ENCODE peak calls at places on chromosomes 13 and 19, in four cellular contexts. E is H1, T is tibial nerve, F is A549. A is an unnamed sample.

GRCh38 chr13:73334459-73334858 is 275.7 kb downstream of the KLF5 start:
- DNase-seq in F (peak), E (no peak), T (no peak), A (no peak)

GRCh38 chr13:28574617-28575142 is 79.8 kb upstream of the FLT1 start:
- DNase-seq in F (peak), T (no peak), E (no peak), A (no peak)

GRCh38 chr13:31749929-31750328 is 10.6 kb downstream of the RXFP2 start:
- DNase-seq in E (no peak), T (no peak), F (no peak), A (no peak)

GRCh38 chr13:46577656-46578589 is 25.0 kb downstream of the LRCH1 start:
- DNase-seq in T (no peak), F (no peak), E (no peak), A (no peak)

GRCh38 chr19:39052846-39053245 is 20.5 kb upstream of the FBXO27 start:
- DNase-seq in E (no peak), T (no peak), F (no peak), A (no peak)

GRCh38 chr13:30963794-30964193 is 31.3 kb downstream of the TEX26 start:
- DNase-seq in E (no peak), T (no peak), F (no peak), A (no peak)

GRCh38 chr19:7742991-7743390 is 4.3 kb downstream of the CD209 start:
- DNase-seq in T (no peak), F (no peak), E (no peak), A (no peak)

GRCh38 chr19:35228177-35228930 is at the start of gene FAM187B:
- DNase-seq in T (no peak), E (no peak), F (no peak), A (no peak)

GRCh38 chr13:73138276-73138950 is 79.6 kb downstream of the KLF5 start:
- DNase-seq in F (peak), T (peak), E (no peak), A (no peak)

GRCh38 chr13:66981912-66982311 is 248.2 kb downstream of the PCDH9 start:
- DNase-seq in E (no peak), T (no peak), F (no peak), A (no peak)

GRCh38 chr19:45920458-45920857 is 5.9 kb upstream of the NANOS2 start:
- DNase-seq in T (no peak), E (no peak), F (no peak), A (no peak)

GRCh38 chr19:38143847-38144246 is 80.2 kb downstream of the DPF1 start:
- DNase-seq in E (no peak), T (no peak), F (peak), A (no peak)

GRCh38 chr13:27500806-27501534 is 50.6 kb upstream of the MTIF3 start:
- DNase-seq in T (no peak), F (no peak), E (no peak), A (no peak)

GRCh38 chr13:78599911-78600310 is 3.4 kb downstream of the POU4F1 start:
- DNase-seq in T (no peak), E (no peak), F (no peak), A (no peak)

GRCh38 chr19:54138777-54139256 is 1.3 kb downstream of the CNOT3 start:
- DNase-seq in E (no peak), T (no peak), F (no peak), A (no peak)

GRCh38 chr19:18000981-18001836 is 6.8 kb upstream of the ARRDC2 start:
- DNase-seq in F (peak), T (peak), E (peak), A (peak)

GRCh38 chr13:100203696-100204367 is 114.9 kb downstream of the PCCA start:
- DNase-seq in F (no peak), E (no peak), T (no peak), A (no peak)

GRCh38 chr19:52943884-52944643 is 18.6 kb downstream of the ZNF816 start:
- DNase-seq in T (no peak), F (no peak), E (no peak), A (no peak)

GRCh38 chr13:76471486-76471885 is 414.7 kb downstream of the KCTD12 start:
- DNase-seq in F (no peak), E (no peak), T (no peak), A (no peak)

GRCh38 chr13:59906413-59907027 is 257.2 kb downstream of the DIAPH3 start:
- DNase-seq in E (no peak), F (peak), T (no peak), A (no peak)

GRCh38 chr19:39130337-39131254 is 5.0 kb downstream of the PAK4 start:
- DNase-seq in F (no peak), E (no peak), T (no peak), A (no peak)

GRCh38 chr19:40601061-40601973 is at the start of gene LTBP4:
- DNase-seq in F (no peak), E (no peak), T (no peak), A (peak)

GRCh38 chr19:45142016-45142727 is 18.6 kb downstream of the NKPD1 start:
- DNase-seq in T (no peak), E (no peak), F (no peak), A (no peak)

GRCh38 chr13:51816604-51817254 is 12.8 kb upstream of the DHRS12 start:
- DNase-seq in E (no peak), T (no peak), F (peak), A (no peak)

GRCh38 chr13:31968473-31968872 is 63.1 kb upstream of the FRY start:
- DNase-seq in T (no peak), F (no peak), E (no peak), A (no peak)

GRCh38 chr19:45322311-45322710 is 364 bp downstream of the CKM start:
- DNase-seq in T (no peak), E (no peak), F (no peak), A (no peak)

GRCh38 chr13:99354371-99354951 is 47.3 kb upstream of the GPR183 start:
- DNase-seq in F (no peak), T (no peak), E (peak), A (no peak)

GRCh38 chr13:25847145-25847544 is 204.7 kb downstream of the SHISA2 start:
- DNase-seq in E (no peak), T (no peak), F (no peak), A (no peak)

GRCh38 chr13:63540042-63540441 is 2124.4 kb upstream of the PCDH20 start:
- DNase-seq in E (no peak), T (no peak), F (no peak), A (no peak)

GRCh38 chr19:38183227-38183914 is 40.7 kb downstream of the DPF1 start:
- DNase-seq in F (no peak), E (peak), T (no peak), A (peak)

GRCh38 chr13:79799049-79799448 is 318.1 kb downstream of the NDFIP2 start:
- DNase-seq in T (no peak), E (no peak), F (no peak), A (no peak)

GRCh38 chr13:79796116-79796515 is 315.2 kb downstream of the NDFIP2 start:
- DNase-seq in E (no peak), T (no peak), F (no peak), A (no peak)

GRCh38 chr13:79802389-79803140 is 321.6 kb downstream of the NDFIP2 start:
- DNase-seq in F (no peak), E (no peak), T (no peak), A (no peak)

GRCh38 chr13:79794936-79795335 is 314.0 kb downstream of the NDFIP2 start:
- DNase-seq in F (no peak), T (no peak), E (no peak), A (no peak)

GRCh38 chr13:79799466-79799865 is 318.5 kb downstream of the NDFIP2 start:
- DNase-seq in T (no peak), E (no peak), F (no peak), A (no peak)
- TF ChIP-seq EP300 in T (no peak), E (no peak), F (no peak), A (no peak)

GRCh38 chr13:44340508-44340907 is 33.1 kb upstream of the SERP2 start:
- DNase-seq in E (no peak), F (no peak), T (no peak), A (no peak)

GRCh38 chr13:44337581-44337980 is 36.0 kb upstream of the SERP2 start:
- DNase-seq in T (no peak), E (no peak), F (no peak), A (no peak)

GRCh38 chr13:44347301-44347700 is 26.3 kb upstream of the SERP2 start:
- DNase-seq in E (no peak), T (no peak), F (no peak), A (no peak)

GRCh38 chr13:44346534-44346933 is 27.1 kb upstream of the SERP2 start:
- DNase-seq in E (no peak), F (no peak), T (no peak), A (no peak)

DNA sequence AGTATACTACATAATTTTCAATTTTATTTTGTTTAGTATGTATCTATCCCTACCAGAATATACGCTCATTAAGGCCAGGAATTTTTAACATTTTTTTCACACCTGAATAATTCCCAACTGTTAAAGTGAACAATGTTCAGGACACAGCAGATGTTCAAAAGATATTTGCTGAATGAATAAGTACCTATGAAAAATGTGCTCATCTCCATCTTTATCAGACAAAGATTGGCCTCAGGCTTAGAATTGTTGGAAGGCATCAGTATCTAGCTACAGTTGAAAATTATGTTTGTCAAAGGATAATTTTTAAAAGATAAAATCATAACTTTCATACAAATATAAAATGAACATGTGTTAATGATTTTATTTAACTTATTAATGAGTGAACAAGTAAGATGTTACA is 30.9 kb upstream of the SERP2 start:
- DNase-seq in T (no peak), E (no peak), F (no peak), A (no peak)
- TF ChIP-seq EP300 in T (no peak), E (no peak), F (no peak), A (no peak)

GRCh38 chr19:2035590-2035991 is 15.5 kb downstream of the MKNK2 start:
- DNase-seq in E (peak), F (no peak), T (no peak), A (no peak)

GRCh38 chr19:2033115-2033824 is 17.8 kb upstream of the BTBD2 start:
- DNase-seq in T (no peak), E (no peak), F (no peak), A (no peak)

GRCh38 chr19:2033825-2034159 is 17.3 kb downstream of the MKNK2 start:
- DNase-seq in T (no peak), F (no peak), E (peak), A (no peak)

GRCh38 chr19:2034729-2035589 is 16.1 kb downstream of the MKNK2 start:
- DNase-seq in E (peak), T (peak), F (peak), A (peak)

GRCh38 chr19:2032296-2032941 is 16.9 kb upstream of the BTBD2 start:
- DNase-seq in F (peak), T (peak), E (peak), A (peak)
- TF ChIP-seq EP300 in F (no peak), T (peak), E (no peak), A (peak)

GRCh38 chr19:48614436-48615144 is at the start of gene FAM83E:
- DNase-seq in E (peak), T (no peak), F (peak), A (no peak)
- TF ChIP-seq EP300 in E (peak), T (no peak), F (no peak), A (no peak)

DNA sequence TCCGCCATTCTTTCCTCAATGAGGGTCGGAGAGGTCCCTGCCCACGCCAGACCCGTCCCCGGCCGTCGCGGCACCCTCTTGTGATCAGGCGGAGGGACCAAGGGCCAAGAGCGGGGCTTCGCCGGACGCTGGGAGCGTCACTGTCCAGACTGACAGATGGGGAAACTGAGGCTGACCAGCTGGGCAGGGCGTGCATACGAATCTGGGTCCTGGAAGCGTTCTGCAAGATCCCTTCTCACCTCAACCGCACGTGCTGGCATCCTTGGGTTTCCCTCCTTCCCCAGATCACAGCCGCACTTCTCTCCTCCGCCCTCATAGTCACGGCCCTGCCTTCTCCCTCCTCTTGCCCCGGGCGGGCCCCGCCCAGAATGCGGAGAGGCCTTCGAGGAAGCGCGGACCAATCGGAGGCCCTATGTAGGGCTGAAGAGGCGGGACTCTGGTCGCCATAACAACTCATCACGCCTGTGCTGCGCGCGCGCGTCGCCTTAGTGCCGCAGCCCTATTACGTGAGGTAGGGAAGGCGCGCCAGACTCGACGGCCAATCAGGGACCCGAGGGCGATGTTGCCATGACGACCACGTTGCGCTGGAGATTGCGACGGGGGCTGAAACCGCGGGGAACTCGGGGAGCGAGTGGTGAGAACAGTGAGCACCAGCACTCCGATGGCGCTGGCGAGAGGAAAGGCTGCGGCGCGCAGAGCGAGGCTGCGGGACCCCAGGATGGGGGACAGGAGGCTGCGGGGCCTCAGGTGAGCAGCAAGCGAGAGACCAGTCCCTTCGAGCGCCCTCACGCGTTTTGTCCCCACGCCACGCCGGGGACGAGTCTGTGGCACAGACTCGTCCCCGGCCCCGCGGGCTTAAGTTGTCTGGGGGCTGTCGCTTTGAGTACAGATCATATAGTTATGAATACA is 5.7 kb downstream of the RNF225 start:
- DNase-seq in F (peak), E (peak), T (peak), A (peak)
- TF ChIP-seq EP300 in F (no peak), E (no peak), T (peak), A (no peak)

GRCh38 chr19:14021474-14021873 is 6.5 kb upstream of the RLN3 start:
- DNase-seq in T (no peak), F (no peak), E (peak), A (no peak)

GRCh38 chr19:14027856-14028450 is at the start of gene RLN3:
- DNase-seq in F (no peak), E (no peak), T (no peak), A (no peak)

GRCh38 chr19:14022469-14022868 is 5.5 kb upstream of the RLN3 start:
- DNase-seq in F (no peak), E (no peak), T (no peak), A (no peak)

GRCh38 chr19:14019100-14019499 is 8.8 kb upstream of the RLN3 start:
- DNase-seq in F (no peak), T (no peak), E (no peak), A (no peak)

DNA sequence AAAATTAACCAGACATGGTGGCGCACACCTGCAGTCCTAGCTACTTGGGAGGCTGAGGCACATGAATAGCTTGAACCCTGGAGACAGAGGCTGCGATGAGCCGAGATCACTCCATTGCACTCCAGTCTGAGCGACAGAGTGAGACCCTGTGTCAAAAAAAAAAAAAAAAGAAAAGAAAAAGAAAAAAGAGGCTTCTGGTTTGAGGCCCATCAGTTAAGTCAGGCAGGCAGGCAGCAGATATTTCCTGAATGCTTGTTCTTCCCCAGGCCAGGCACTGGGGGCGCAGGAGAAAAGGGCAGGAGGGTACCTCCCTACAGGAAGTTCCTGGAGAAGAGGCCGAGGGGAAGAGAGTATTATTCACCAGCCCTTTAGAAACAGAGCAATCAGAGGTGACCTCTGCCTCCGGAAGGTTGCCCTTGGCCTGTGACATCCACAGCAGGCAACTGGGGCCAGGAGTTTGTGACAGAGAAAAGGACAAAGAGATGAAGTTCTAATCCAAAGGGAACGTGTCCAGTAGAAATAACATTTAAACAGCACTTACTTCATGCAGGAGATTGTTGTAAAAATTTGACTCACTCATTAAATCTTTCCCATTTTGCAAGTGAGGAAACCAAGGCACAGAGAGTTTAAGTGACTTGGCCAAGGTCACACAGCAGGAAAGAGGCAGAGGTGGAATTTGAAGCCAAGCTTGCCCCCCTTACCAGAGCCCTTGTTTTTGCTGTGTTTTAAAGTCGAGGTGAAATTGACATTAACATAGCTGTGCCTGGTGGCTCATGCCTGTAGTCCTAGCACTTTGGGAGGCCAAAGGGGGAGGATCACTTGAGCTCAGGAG is 4.3 kb upstream of the RLN3 start:
- DNase-seq in E (peak), T (no peak), F (peak), A (no peak)
- TF ChIP-seq EP300 in E (peak), T (no peak), F (no peak), A (no peak)

GRCh38 chr19:49640113-49640898 is at the start of gene RRAS:
- DNase-seq in F (peak), E (peak), T (peak), A (peak)
- TF ChIP-seq EP300 in F (peak), E (peak), T (peak), A (peak)